ENCODE peak calls at places on chromosomes 3 and 15, in four cellular contexts. O is OCI-LY7, I is lower leg skin, F is fibroblast of pulmonary artery. V is an unnamed sample.

GRCh38 chr3:57164606-57165573 is at the start of gene IL17RD:
- DNase-seq in O (peak; percentile 84), I (peak; percentile 53), F (peak; percentile 79), V (no peak)

GRCh38 chr3:49724586-49724985 is 835 bp upstream of the GMPPB start:
- DNase-seq in O (peak; percentile 57), I (no peak), F (no peak), V (no peak)

GRCh38 chr3:106425021-106425420 is 556.2 kb upstream of the CBLB start:
- DNase-seq in O (no peak), I (no peak), F (peak; percentile 80), V (no peak)

GRCh38 chr15:86082619-86083377 is 3.1 kb downstream of the AGBL1 start:
- DNase-seq in O (no peak), I (no peak), F (no peak), V (no peak)

GRCh38 chr3:68705695-68706429 is 226.5 kb downstream of the TAFA4 start:
- DNase-seq in O (no peak), I (no peak), F (no peak), V (no peak)

GRCh38 chr3:45994661-45995369 is 809 bp downstream of the FYCO1 start:
- DNase-seq in O (peak; percentile 38), I (no peak), F (no peak), V (no peak)

GRCh38 chr3:112297714-112298113 is 3.7 kb upstream of the SLC9C1 start:
- DNase-seq in O (peak; percentile 74), I (no peak), F (no peak), V (no peak)

GRCh38 chr3:7602297-7602696 is 741.4 kb downstream of the GRM7 start:
- DNase-seq in O (no peak), I (no peak), F (no peak), V (no peak)

GRCh38 chr15:67127334-67127664 is 61.9 kb downstream of the SMAD3 start:
- DNase-seq in O (no peak), I (no peak), F (no peak), V (no peak)

GRCh38 chr3:109553573-109554371 is 216.4 kb upstream of the DPPA4 start:
- DNase-seq in O (no peak), I (no peak), F (no peak), V (no peak)

GRCh38 chr3:34067442-34068130 is 269.2 kb downstream of the PDCD6IP start:
- DNase-seq in O (no peak), I (no peak), F (no peak), V (no peak)

GRCh38 chr3:159273070-159273469 is 471.2 kb downstream of the MFSD1 start:
- DNase-seq in O (no peak), I (no peak), F (no peak), V (no peak)

GRCh38 chr3:136074546-136074945 is 109.0 kb downstream of the PPP2R3A start:
- DNase-seq in O (no peak), I (no peak), F (peak; percentile 17), V (no peak)

GRCh38 chr3:124800511-124801374 is 70.5 kb downstream of the UMPS start:
- DNase-seq in O (no peak), I (no peak), F (peak; percentile 81), V (no peak)

GRCh38 chr3:194364314-194364651 is 5.3 kb downstream of the LRRC15 start:
- DNase-seq in O (no peak), I (no peak), F (no peak), V (no peak)

GRCh38 chr3:111568906-111569305 is 26.2 kb downstream of the ZBED2 start:
- DNase-seq in O (no peak), I (no peak), F (no peak), V (no peak)

GRCh38 chr3:62167566-62168262 is 205.6 kb downstream of the FEZF2 start:
- DNase-seq in O (no peak), I (no peak), F (no peak), V (no peak)

GRCh38 chr3:54905230-54905888 is 22.5 kb downstream of the LRTM1 start:
- DNase-seq in O (no peak), I (no peak), F (peak; percentile 26), V (no peak)

GRCh38 chr3:42827023-42827422 is 17.8 kb downstream of the ACKR2 start:
- DNase-seq in O (no peak), I (no peak), F (no peak), V (no peak)

GRCh38 chr3:156792945-156793344 is 33.2 kb upstream of the LEKR1 start:
- DNase-seq in O (no peak), I (no peak), F (no peak), V (no peak)

DNA sequence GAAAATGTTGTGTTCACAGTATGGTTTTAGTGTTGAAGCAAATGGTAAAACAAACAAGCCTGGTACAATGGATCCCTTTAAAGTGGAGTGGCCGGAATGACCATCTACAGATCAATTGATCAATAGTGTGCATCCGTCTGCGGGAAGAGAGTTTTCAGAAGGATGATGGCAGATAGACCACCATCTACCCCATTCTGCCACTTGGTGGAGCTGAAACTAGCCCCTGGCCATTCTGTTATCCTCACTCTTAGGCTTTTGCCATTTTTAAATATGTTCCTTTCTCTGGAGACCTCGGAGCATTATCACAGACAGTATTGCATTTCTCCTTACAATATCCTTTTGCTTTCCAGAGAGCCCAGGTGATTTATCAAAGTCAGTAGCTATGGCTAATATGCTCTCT is 258.9 kb upstream of the CFAP20DC start:
- DNase-seq in O (no peak), I (no peak), F (no peak), V (no peak)
- TF ChIP-seq CTCF in O (peak; percentile 60), I (no peak), F (no peak), V (peak; percentile 31)

DNA sequence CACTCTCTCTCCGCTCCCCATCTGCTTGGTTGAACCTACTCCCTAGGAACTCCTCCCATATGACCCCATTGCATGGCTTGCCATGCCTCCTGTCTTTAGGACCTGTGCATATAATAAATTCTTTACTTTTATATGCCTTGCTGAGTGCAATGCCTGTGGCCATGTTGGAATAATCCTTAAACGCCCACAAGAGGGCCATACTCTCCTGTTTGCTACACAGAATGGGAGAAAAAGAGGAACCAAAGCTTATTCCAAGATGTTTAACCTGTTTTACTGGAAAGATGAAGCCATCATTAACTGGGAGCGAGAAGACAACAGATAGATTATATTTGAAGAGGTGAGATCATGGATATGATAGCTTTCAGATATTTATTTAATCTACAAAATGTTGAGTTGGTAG is 1097.8 kb downstream of the NAALADL2 start:
- DNase-seq in O (peak; percentile 2), I (no peak), F (peak; percentile 17), V (no peak)
- TF ChIP-seq CTCF in O (peak; percentile 38), I (no peak), F (peak; percentile 31), V (peak; percentile 65)

GRCh38 chr15:96340611-96341464 is 10.3 kb downstream of the NR2F2 start:
- DNase-seq in O (no peak), I (no peak), F (peak; percentile 73), V (no peak)
- TF ChIP-seq CTCF in O (no peak), I (no peak), F (no peak), V (no peak)

DNA sequence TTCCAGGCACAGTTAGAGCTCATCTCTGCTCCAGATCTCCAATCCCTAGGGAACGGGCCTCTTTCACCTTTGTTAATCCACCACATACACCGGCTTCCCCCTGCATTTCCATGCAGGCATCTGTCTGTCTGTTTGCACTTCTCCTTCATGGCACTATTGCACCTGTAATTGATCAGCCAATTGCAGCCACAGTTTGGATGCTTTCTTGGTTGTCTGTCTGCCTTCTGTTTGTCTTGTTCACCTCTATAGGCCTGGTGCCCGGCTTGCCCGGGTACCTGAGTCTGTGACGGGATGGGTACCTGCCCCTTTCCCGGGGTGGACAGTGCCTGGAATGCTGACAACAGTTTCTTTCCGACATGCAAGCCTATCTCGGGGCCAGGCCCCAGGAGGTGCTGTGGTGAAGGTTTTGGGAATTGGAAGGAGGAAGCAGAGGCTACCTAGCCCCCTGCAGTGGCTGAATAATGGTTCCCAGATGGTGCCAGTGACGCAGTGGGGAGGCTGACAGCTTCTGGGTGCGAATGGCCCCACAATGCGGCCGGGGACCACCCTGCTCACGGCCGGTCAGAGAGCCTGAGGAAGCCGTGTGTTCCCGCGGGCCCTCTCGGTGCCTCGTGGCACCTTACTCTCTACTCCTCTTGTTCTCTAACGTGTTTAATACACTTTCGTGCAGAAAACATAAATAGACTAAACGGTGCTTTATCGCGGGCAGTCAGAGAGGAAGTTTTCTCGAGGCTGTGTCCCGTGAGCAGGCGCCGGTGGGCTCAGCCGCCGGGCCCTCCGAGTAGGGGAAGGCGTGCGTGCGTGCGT is 31.3 kb upstream of the RAB6B start:
- DNase-seq in O (no peak), I (no peak), F (no peak), V (no peak)
- TF ChIP-seq CTCF in O (no peak), I (no peak), F (no peak), V (no peak)

GRCh38 chr15:65318870-65319356 is 14.4 kb downstream of the RNU5B-1 start:
- DNase-seq in O (peak; percentile 75), I (peak; percentile 75), F (peak; percentile 80), V (no peak)
- TF ChIP-seq CTCF in O (peak; percentile 90), I (no peak), F (peak; percentile 79), V (peak; percentile 91)